ENCODE peak calls at places on chromosomes 3 and 15, in five cellular contexts. L is heart left ventricle, C is IMR-90, I is upper lobe of left lung, V is ovary. K is an unnamed sample.
A peak's percentile ranks its signal among the peaks of the same experiment; 100 is the strongest.

GRCh38 chr3:190676477-190676876 is 162.6 kb downstream of the IL1RAP start:
- DNase-seq in L (no peak), C (peak; percentile 72), I (no peak), V (no peak), K (no peak)

GRCh38 chr15:64146041-64146440 is 5.5 kb upstream of the SNX22 start:
- DNase-seq in L (peak; percentile 88), C (no peak), I (no peak), V (peak; percentile 10), K (no peak)

GRCh38 chr15:90607361-90607760 is 77.6 kb downstream of the CRTC3 start:
- DNase-seq in L (no peak), C (no peak), I (no peak), V (no peak), K (no peak)

GRCh38 chr15:69610264-69610663 is 157.6 kb downstream of the RPLP1 start:
- DNase-seq in L (no peak), C (no peak), I (no peak), V (no peak), K (no peak)

GRCh38 chr3:51024765-51025681 is 350.3 kb downstream of the DOCK3 start:
- DNase-seq in L (no peak), C (no peak), I (no peak), V (no peak), K (peak; percentile 79)

GRCh38 chr15:100311829-100312228 is 29.9 kb downstream of the ADAMTS17 start:
- DNase-seq in L (no peak), C (no peak), I (peak; percentile 49), V (no peak), K (no peak)

GRCh38 chr3:112676659-112677234 is 35.8 kb upstream of the CCDC80 start:
- DNase-seq in L (peak; percentile 71), C (peak; percentile 99), I (no peak), V (peak; percentile 50), K (no peak)

GRCh38 chr15:34367128-34368081 is at the start of gene LPCAT4:
- DNase-seq in L (peak; percentile 92), C (peak; percentile 80), I (peak; percentile 97), V (peak; percentile 86), K (peak; percentile 91)

GRCh38 chr3:15009156-15009555 is 56.0 kb downstream of the MRPS25 start:
- DNase-seq in L (no peak), C (peak; percentile 13), I (no peak), V (no peak), K (no peak)

GRCh38 chr3:63364495-63364894 is 86.4 kb downstream of the SYNPR start:
- DNase-seq in L (no peak), C (peak; percentile 42), I (no peak), V (no peak), K (no peak)

GRCh38 chr3:20256144-20256543 is 70.1 kb upstream of the SGO1 start:
- DNase-seq in L (no peak), C (no peak), I (no peak), V (no peak), K (no peak)

GRCh38 chr15:83657549-83657948 is 3.6 kb downstream of the ADAMTSL3 start:
- DNase-seq in L (no peak), C (no peak), I (no peak), V (no peak), K (no peak)

GRCh38 chr3:194773216-194773615 is 87.5 kb downstream of the FAM43A start:
- DNase-seq in L (peak; percentile 59), C (no peak), I (no peak), V (no peak), K (no peak)

GRCh38 chr3:166554006-166554405 is 716.8 kb upstream of the BCHE start:
- DNase-seq in L (no peak), C (no peak), I (no peak), V (no peak), K (no peak)

GRCh38 chr3:48504051-48504946 is at the start of gene SHISA5:
- DNase-seq in L (peak; percentile 89), C (peak; percentile 58), I (peak; percentile 96), V (peak; percentile 85), K (peak; percentile 85)

GRCh38 chr3:140736863-140737460 is 59.1 kb downstream of the TRIM42 start:
- DNase-seq in L (peak; percentile 48), C (no peak), I (no peak), V (peak; percentile 58), K (no peak)

GRCh38 chr15:100919481-100920405 is 586 bp downstream of the LRRK1 start:
- DNase-seq in L (no peak), C (peak; percentile 19), I (peak; percentile 90), V (peak; percentile 54), K (peak; percentile 31)

GRCh38 chr3:77256584-77257488 is 216.9 kb downstream of the ROBO2 start:
- DNase-seq in L (no peak), C (no peak), I (no peak), V (no peak), K (no peak)

GRCh38 chr3:177665122-177665808 is 468.0 kb upstream of the TBL1XR1 start:
- DNase-seq in L (no peak), C (peak; percentile 80), I (no peak), V (no peak), K (no peak)

GRCh38 chr3:163490119-163490518 is 1588.2 kb downstream of the SI start:
- DNase-seq in L (no peak), C (no peak), I (no peak), V (no peak), K (no peak)

GRCh38 chr15:100093211-100094126 is 248.3 kb downstream of the ADAMTS17 start:
- DNase-seq in L (no peak), C (peak; percentile 88), I (peak; percentile 17), V (no peak), K (no peak)

GRCh38 chr3:148943531-148944200 is 47.7 kb upstream of the GYG1 start:
- DNase-seq in L (no peak), C (peak; percentile 85), I (no peak), V (no peak), K (no peak)

GRCh38 chr3:53500165-53500777 is 5.9 kb downstream of the CACNA1D start:
- DNase-seq in L (no peak), C (no peak), I (no peak), V (no peak), K (no peak)

GRCh38 chr3:133934073-133934970 is 38.6 kb upstream of the RAB6B start:
- DNase-seq in L (no peak), C (no peak), I (no peak), V (no peak), K (peak; percentile 83)

GRCh38 chr3:60434945-60435344 is 816.3 kb downstream of the FHIT start:
- DNase-seq in L (no peak), C (no peak), I (no peak), V (no peak), K (no peak)

GRCh38 chr15:70854669-70854976 is 666 bp upstream of the LARP6 start:
- DNase-seq in L (no peak), C (peak; percentile 62), I (no peak), V (no peak), K (no peak)

GRCh38 chr15:90316139-90316538 is 35.9 kb upstream of the ZNF774 start:
- DNase-seq in L (no peak), C (no peak), I (no peak), V (no peak), K (no peak)

GRCh38 chr3:31580645-31581044 is 47.9 kb downstream of the STT3B start:
- DNase-seq in L (no peak), C (no peak), I (no peak), V (no peak), K (no peak)

GRCh38 chr3:100982710-100983109 is 10.5 kb downstream of the ABI3BP start:
- DNase-seq in L (peak; percentile 51), C (peak; percentile 58), I (no peak), V (peak; percentile 66), K (no peak)

GRCh38 chr15:25850154-25851111 is 12.7 kb downstream of the ATP10A start:
- DNase-seq in L (peak; percentile 86), C (peak; percentile 70), I (peak; percentile 92), V (peak; percentile 63), K (peak; percentile 68)

GRCh38 chr15:24954783-24955548 is at the start of the genes SNRPN and SNURF:
- DNase-seq in L (peak; percentile 87), C (peak; percentile 78), I (peak; percentile 92), V (peak; percentile 75), K (peak; percentile 71)

GRCh38 chr3:78258798-78259197 is 1218.9 kb downstream of the ROBO2 start:
- DNase-seq in L (no peak), C (peak; percentile 90), I (no peak), V (no peak), K (no peak)

GRCh38 chr3:192855434-192855833 is 62.2 kb downstream of the MB21D2 start:
- DNase-seq in L (no peak), C (no peak), I (no peak), V (no peak), K (no peak)

DNA sequence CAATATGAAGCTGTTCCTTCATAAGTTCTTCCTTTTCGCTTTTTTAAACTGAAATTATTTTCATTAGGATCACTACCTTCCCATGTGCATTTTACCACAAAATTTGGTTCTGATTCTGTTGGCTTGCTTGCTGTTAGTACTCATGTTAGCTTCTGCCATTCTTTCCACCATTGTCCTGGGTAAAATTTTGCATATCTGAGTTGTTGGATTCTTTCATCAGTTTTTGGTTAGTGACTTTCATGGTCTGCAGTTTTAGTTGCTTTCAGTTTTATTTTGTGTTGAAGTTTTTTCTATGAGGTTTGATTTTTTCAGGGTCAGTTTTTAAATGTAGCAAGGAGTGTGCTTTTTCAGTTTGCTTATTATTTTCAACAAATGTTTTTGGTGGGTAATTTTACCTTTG is 71.9 kb downstream of the SMAD3 start:
- DNase-seq in L (no peak), C (no peak), I (no peak), V (no peak), K (no peak)
- H3K36me3 ChIP-seq in L (no peaks in the 10 kb centered on the region), C (peaks cover 18% of the 10 kb centered on the region), I (no peaks in the 10 kb centered on the region), V (no peaks in the 10 kb centered on the region), K (no peaks in the 10 kb centered on the region)

DNA sequence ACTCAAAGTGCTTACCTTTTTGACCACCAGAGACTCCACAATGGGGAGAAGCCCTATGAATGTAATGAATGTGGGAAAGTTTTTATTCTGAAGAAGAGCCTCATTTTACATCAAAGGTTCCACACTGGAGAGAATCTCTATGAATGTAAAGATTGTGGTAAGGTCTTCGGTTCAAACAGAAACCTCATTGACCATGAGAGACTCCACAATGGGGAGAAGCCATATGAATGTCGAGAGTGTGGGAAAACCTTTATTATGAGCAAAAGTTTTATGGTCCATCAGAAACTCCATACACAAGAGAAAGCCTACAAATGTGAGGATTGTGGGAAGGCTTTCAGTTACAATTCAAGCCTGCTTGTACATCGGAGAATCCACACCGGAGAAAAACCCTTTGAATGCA is 5.5 kb upstream of the ZNF35 start:
- DNase-seq in L (no peak), C (no peak), I (no peak), V (no peak), K (no peak)
- H3K9me3 ChIP-seq in L (peaks cover 22% of the 10 kb centered on the region), C (peaks cover 38% of the 10 kb centered on the region), I (peaks cover 66% of the 10 kb centered on the region), V (peaks cover 12% of the 10 kb centered on the region), K (peaks cover 31% of the 10 kb centered on the region)

GRCh38 chr3:62097121-62097520 is 276.2 kb downstream of the FEZF2 start:
- DNase-seq in L (no peak), C (no peak), I (no peak), V (no peak), K (no peak)
- TF ChIP-seq POLR2A in L (no peak), C (no peak), I (no peak), V (no peak), K (no peak)

GRCh38 chr15:74626752-74627692 is 11.4 kb downstream of the CLK3 start:
- DNase-seq in L (no peak), C (no peak), I (no peak), V (no peak), K (peak; percentile 46)

GRCh38 chr15:74625693-74626092 is 10.1 kb downstream of the CLK3 start:
- DNase-seq in L (no peak), C (no peak), I (no peak), V (no peak), K (no peak)

GRCh38 chr15:74628199-74628598 is 12.6 kb downstream of the CLK3 start:
- DNase-seq in L (no peak), C (no peak), I (no peak), V (no peak), K (no peak)

GRCh38 chr15:74627766-74628165 is 12.1 kb downstream of the CLK3 start:
- DNase-seq in L (no peak), C (no peak), I (no peak), V (no peak), K (no peak)

GRCh38 chr15:74626336-74626735 is 10.7 kb downstream of the CLK3 start:
- DNase-seq in L (no peak), C (no peak), I (no peak), V (no peak), K (no peak)
- H3K36me3 ChIP-seq in L (peaks cover 100% of the 10 kb centered on the region), C (peaks cover 94% of the 10 kb centered on the region), I (peaks cover 100% of the 10 kb centered on the region), V (no peaks in the 10 kb centered on the region), K (no peaks in the 10 kb centered on the region)